ENCODE peak calls at places on chromosomes 7 and 10, in four cellular contexts. One of them, this sample, is unnamed.

GRCh38 chr10:15865304-15865703 is 5.0 kb upstream of the MINDY3 start:
- DNase-seq in HCT116: no peak
- DNase-seq in IMR-90: no peak
- DNase-seq in CD8-positive, alpha-beta T cell: no peak
- DNase-seq in this sample: no peak

GRCh38 chr10:34078798-34079470 is 736.2 kb downstream of the PARD3 start:
- DNase-seq in HCT116: no peak
- DNase-seq in IMR-90: no peak
- DNase-seq in CD8-positive, alpha-beta T cell: no peak
- DNase-seq in this sample: no peak

GRCh38 chr10:8282340-8282739 is 227.9 kb downstream of the GATA3 start:
- DNase-seq in HCT116: no peak
- DNase-seq in IMR-90: no peak
- DNase-seq in CD8-positive, alpha-beta T cell: no peak
- DNase-seq in this sample: no peak

GRCh38 chr7:46811529-46811928 is 770.4 kb downstream of the TNS3 start:
- DNase-seq in HCT116: no peak
- DNase-seq in IMR-90: peak
- DNase-seq in CD8-positive, alpha-beta T cell: no peak
- DNase-seq in this sample: no peak

GRCh38 chr10:97551271-97551670 is 21.3 kb upstream of the ANKRD2 start:
- DNase-seq in HCT116: no peak
- DNase-seq in IMR-90: no peak
- DNase-seq in CD8-positive, alpha-beta T cell: no peak
- DNase-seq in this sample: no peak

GRCh38 chr7:28999421-28999820 is 41.3 kb upstream of the TRIL start:
- DNase-seq in HCT116: no peak
- DNase-seq in IMR-90: no peak
- DNase-seq in CD8-positive, alpha-beta T cell: no peak
- DNase-seq in this sample: no peak

GRCh38 chr10:60044221-60044620 is 137.9 kb upstream of the CCDC6 start:
- DNase-seq in HCT116: no peak
- DNase-seq in IMR-90: peak
- DNase-seq in CD8-positive, alpha-beta T cell: no peak
- DNase-seq in this sample: no peak

GRCh38 chr7:154868901-154869300 is 134.0 kb downstream of the PAXIP1 start:
- DNase-seq in HCT116: no peak
- DNase-seq in IMR-90: no peak
- DNase-seq in CD8-positive, alpha-beta T cell: no peak
- DNase-seq in this sample: no peak

GRCh38 chr10:97333601-97334369 is 744 bp downstream of the FRAT2 start:
- DNase-seq in HCT116: no peak
- DNase-seq in IMR-90: peak
- DNase-seq in CD8-positive, alpha-beta T cell: peak
- DNase-seq in this sample: peak

GRCh38 chr10:15141136-15142067 is 27.1 kb downstream of the NMT2 start:
- DNase-seq in HCT116: no peak
- DNase-seq in IMR-90: no peak
- DNase-seq in CD8-positive, alpha-beta T cell: no peak
- DNase-seq in this sample: no peak

DNA sequence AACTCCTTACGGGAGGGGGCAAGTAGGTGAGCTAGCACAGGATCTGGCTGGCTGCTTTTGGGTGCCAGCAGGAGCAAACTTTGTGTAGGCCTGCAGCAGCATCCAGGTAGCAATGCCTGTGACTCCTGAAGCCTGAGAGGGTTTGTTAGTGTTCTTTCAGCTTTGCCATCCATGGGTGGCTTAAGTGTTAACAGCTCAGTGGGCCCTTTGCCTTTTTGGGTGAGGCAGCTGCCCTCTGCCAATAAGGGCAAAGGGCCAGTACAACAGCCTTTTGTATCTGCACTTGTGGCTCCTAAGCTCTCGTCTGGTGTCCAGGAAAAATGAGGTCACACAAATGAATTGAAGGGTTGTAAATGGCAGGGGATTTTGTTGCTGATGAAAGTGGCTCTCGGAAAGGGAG is 359.0 kb upstream of the CHRM2 start:
- DNase-seq in HCT116: no peak
- DNase-seq in IMR-90: no peak
- DNase-seq in CD8-positive, alpha-beta T cell: no peak
- DNase-seq in this sample: no peak
- TF ChIP-seq CTCF in HCT116: no peak
- TF ChIP-seq CTCF in IMR-90: no peak
- TF ChIP-seq CTCF in CD8-positive, alpha-beta T cell: no peak
- TF ChIP-seq CTCF in this sample: no peak

GRCh38 chr7:138981332-138982203 is at the start of gene KIAA1549:
- DNase-seq in HCT116: peak
- DNase-seq in IMR-90: peak
- DNase-seq in CD8-positive, alpha-beta T cell: peak
- DNase-seq in this sample: peak
- TF ChIP-seq CTCF in HCT116: no peak
- TF ChIP-seq CTCF in IMR-90: peak
- TF ChIP-seq CTCF in CD8-positive, alpha-beta T cell: no peak
- TF ChIP-seq CTCF in this sample: peak

GRCh38 chr10:114081911-114082583 is 38.4 kb downstream of the ADRB1 start:
- DNase-seq in HCT116: no peak
- DNase-seq in IMR-90: no peak
- DNase-seq in CD8-positive, alpha-beta T cell: no peak
- DNase-seq in this sample: no peak

GRCh38 chr10:114083040-114083439 is 39.4 kb downstream of the ADRB1 start:
- DNase-seq in HCT116: no peak
- DNase-seq in IMR-90: no peak
- DNase-seq in CD8-positive, alpha-beta T cell: no peak
- DNase-seq in this sample: peak

GRCh38 chr10:114087655-114088054 is 44.0 kb downstream of the ADRB1 start:
- DNase-seq in HCT116: no peak
- DNase-seq in IMR-90: no peak
- DNase-seq in CD8-positive, alpha-beta T cell: no peak
- DNase-seq in this sample: no peak

GRCh38 chr10:114084225-114084624 is 40.6 kb downstream of the ADRB1 start:
- DNase-seq in HCT116: no peak
- DNase-seq in IMR-90: no peak
- DNase-seq in CD8-positive, alpha-beta T cell: no peak
- DNase-seq in this sample: no peak

GRCh38 chr10:114087255-114087654 is 43.6 kb downstream of the ADRB1 start:
- DNase-seq in HCT116: no peak
- DNase-seq in IMR-90: no peak
- DNase-seq in CD8-positive, alpha-beta T cell: no peak
- DNase-seq in this sample: no peak
- TF ChIP-seq CTCF in HCT116: peak
- TF ChIP-seq CTCF in IMR-90: no peak
- TF ChIP-seq CTCF in CD8-positive, alpha-beta T cell: no peak
- TF ChIP-seq CTCF in this sample: no peak

GRCh38 chr7:75039709-75040108 is 33.9 kb downstream of the RCC1L start:
- DNase-seq in HCT116: no peak
- DNase-seq in IMR-90: no peak
- DNase-seq in CD8-positive, alpha-beta T cell: no peak
- DNase-seq in this sample: no peak

GRCh38 chr7:75040512-75040911 is 33.1 kb downstream of the RCC1L start:
- DNase-seq in HCT116: no peak
- DNase-seq in IMR-90: no peak
- DNase-seq in CD8-positive, alpha-beta T cell: no peak
- DNase-seq in this sample: no peak

GRCh38 chr7:75039166-75039565 is 34.4 kb downstream of the RCC1L start:
- DNase-seq in HCT116: no peak
- DNase-seq in IMR-90: peak
- DNase-seq in CD8-positive, alpha-beta T cell: no peak
- DNase-seq in this sample: no peak

GRCh38 chr7:75042299-75042698 is 31.3 kb downstream of the RCC1L start:
- DNase-seq in HCT116: no peak
- DNase-seq in IMR-90: no peak
- DNase-seq in CD8-positive, alpha-beta T cell: no peak
- DNase-seq in this sample: no peak

DNA sequence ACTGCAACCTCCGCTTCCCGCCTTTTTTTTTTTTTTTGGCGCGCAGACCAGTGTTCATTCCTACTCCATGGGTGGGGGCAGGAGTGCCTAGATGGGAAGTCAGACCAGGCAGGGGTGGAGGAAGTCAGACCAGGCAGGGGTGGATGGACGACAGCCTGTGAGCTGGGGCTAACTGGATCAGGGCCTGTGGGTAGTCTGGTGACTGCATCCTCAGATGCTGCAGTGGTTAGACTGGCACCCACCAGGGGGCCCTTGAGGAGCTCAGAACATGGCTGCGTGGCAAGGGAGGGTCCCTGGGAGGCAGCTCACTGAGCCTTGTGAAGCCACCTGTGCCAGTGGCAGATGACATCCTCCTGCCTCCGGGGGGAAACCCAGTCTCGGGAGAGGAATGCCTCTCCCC is 35.1 kb downstream of the RCC1L start:
- DNase-seq in HCT116: no peak
- DNase-seq in IMR-90: no peak
- DNase-seq in CD8-positive, alpha-beta T cell: no peak
- DNase-seq in this sample: no peak
- TF ChIP-seq CTCF in HCT116: peak
- TF ChIP-seq CTCF in IMR-90: no peak
- TF ChIP-seq CTCF in CD8-positive, alpha-beta T cell: no peak
- TF ChIP-seq CTCF in this sample: no peak

DNA sequence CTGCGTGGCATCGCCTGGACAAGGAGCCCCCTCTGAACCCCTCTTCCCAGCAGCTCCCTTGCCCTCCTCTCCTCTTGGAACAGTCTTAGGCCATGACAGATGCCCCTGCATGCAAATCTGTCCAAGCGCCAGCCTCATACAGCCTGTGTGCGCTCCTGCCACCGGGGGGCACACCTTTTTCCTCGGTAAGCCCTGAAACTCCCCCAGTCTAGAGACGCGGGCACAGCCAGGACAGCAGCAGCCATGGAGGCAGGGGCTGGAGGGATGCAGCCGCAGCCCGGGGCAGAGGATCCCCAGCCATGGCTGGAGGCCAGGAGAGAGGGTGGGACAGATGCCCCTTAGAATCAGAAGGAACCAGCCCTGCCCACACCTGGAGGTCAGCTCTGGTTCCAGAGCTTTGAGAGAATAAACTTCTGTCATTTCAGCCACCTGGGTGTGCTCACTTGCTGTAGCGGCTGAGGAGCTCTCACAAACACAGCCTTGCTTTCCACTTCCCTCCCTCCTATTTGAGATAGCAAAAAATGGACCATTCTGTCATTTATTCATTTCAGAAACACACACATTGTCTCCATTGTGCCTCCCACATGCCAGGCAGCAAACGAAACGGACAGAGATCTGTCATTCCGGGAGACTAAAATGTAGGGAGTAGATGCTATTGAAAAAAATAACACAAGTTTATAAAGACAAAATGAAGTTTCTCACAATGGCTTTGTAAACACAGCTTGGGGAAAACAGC is 241.5 kb downstream of the WDR37 start:
- DNase-seq in HCT116: no peak
- DNase-seq in IMR-90: no peak
- DNase-seq in CD8-positive, alpha-beta T cell: no peak
- DNase-seq in this sample: no peak
- TF ChIP-seq CTCF in HCT116: peak
- TF ChIP-seq CTCF in IMR-90: no peak
- TF ChIP-seq CTCF in CD8-positive, alpha-beta T cell: no peak
- TF ChIP-seq CTCF in this sample: no peak

DNA sequence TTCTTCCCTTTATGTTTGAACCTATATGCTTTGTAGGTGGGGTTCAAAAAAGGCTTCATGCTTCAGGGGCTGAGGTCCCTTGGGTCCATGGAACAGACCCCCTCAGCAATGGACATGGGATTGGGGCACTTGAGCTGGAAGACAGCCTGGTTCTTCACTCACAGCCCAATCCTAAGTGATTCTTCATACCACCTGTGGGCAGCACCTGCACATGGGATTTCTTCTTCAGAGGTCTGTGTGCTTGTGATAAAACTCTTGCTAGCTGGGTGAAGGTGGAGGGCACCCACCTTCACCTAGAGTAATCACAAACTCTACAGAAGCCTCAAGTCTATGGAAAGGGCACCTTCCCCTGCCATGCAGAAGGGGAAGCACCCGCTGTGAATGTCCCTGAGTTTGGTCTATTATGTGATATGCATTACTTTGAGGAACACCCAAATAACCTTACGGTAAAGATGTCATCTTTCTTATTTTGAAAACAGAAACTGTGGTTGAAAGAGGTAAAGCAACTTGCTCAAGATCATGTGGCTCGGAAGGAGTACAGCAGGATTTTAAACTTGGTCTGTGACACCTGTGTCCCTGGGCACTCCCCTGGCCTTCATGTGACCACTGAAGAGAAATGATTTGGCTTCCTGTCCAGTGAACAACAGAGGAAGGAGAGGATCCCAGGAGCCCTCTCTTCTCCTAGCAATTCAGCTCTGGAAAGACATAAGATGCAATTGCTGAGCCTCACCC is 469.5 kb upstream of the ZMIZ1 start:
- DNase-seq in HCT116: no peak
- DNase-seq in IMR-90: no peak
- DNase-seq in CD8-positive, alpha-beta T cell: no peak
- DNase-seq in this sample: no peak
- TF ChIP-seq CTCF in HCT116: no peak
- TF ChIP-seq CTCF in IMR-90: no peak
- TF ChIP-seq CTCF in CD8-positive, alpha-beta T cell: no peak
- TF ChIP-seq CTCF in this sample: no peak

GRCh38 chr7:119943932-119944600 is 328.9 kb upstream of the KCND2 start:
- DNase-seq in HCT116: no peak
- DNase-seq in IMR-90: no peak
- DNase-seq in CD8-positive, alpha-beta T cell: no peak
- DNase-seq in this sample: no peak
- TF ChIP-seq CTCF in HCT116: no peak
- TF ChIP-seq CTCF in IMR-90: no peak
- TF ChIP-seq CTCF in CD8-positive, alpha-beta T cell: no peak
- TF ChIP-seq CTCF in this sample: no peak

This sample was measured in Calu3.